ENCODE peak calls at places on chromosomes 12 and 14, in six cellular contexts. R, G, S, M, B and F are unnamed samples.

GRCh38 chr12:88388566-88389269 is 191.6 kb downstream of the KITLG start:
- DNase-seq in G (peak), M (no peak), S (no peak), B (no peak), R (no peak), F (peak)

GRCh38 chr12:14960548-14961465 is 594 bp downstream of the ARHGDIB start:
- DNase-seq in B (peak), G (peak), S (peak), R (peak), M (no peak), F (peak)

GRCh38 chr12:6141048-6141447 is 16.6 kb upstream of the VWF start:
- DNase-seq in G (no peak), S (no peak), B (no peak), R (peak), M (no peak), F (peak)

GRCh38 chr12:23006413-23006812 is 381.4 kb downstream of the ETNK1 start:
- DNase-seq in M (no peak), B (no peak), S (no peak), G (no peak), R (no peak), F (no peak)

GRCh38 chr12:109518820-109519665 is 41.6 kb downstream of the UBE3B start:
- DNase-seq in B (peak), S (peak), M (peak), G (peak), R (peak), F (peak)

GRCh38 chr14:23577004-23577681 is 1.4 kb downstream of the JPH4 start:
- DNase-seq in R (peak), S (peak), B (no peak), M (peak), G (no peak), F (no peak)

GRCh38 chr12:44372259-44372658 is 503.9 kb downstream of the NELL2 start:
- DNase-seq in G (peak), B (peak), M (no peak), S (no peak), R (no peak), F (no peak)

GRCh38 chr12:24487606-24488005 is 461.3 kb downstream of the BCAT1 start:
- DNase-seq in B (peak), S (no peak), M (no peak), G (no peak), R (no peak), F (no peak)

GRCh38 chr12:89225401-89225800 is 126.9 kb downstream of the DUSP6 start:
- DNase-seq in G (peak), S (no peak), R (peak), B (peak), M (no peak), F (peak)

GRCh38 chr14:85527458-85527857 is 2.5 kb upstream of the FLRT2 start:
- DNase-seq in G (no peak), S (no peak), M (no peak), B (no peak), R (no peak), F (no peak)

GRCh38 chr12:11728154-11728755 is 78.8 kb downstream of the ETV6 start:
- DNase-seq in S (peak), M (no peak), R (no peak), G (no peak), B (no peak), F (no peak)

GRCh38 chr14:73770977-73771847 is 57.0 kb upstream of the PNMA1 start:
- DNase-seq in R (no peak), S (no peak), G (no peak), B (no peak), M (no peak), F (no peak)

GRCh38 chr12:86137936-86138335 is 118.3 kb downstream of the MGAT4C start:
- DNase-seq in R (no peak), B (peak), S (no peak), M (no peak), G (peak), F (no peak)

GRCh38 chr12:37545759-37546158 is 770.8 kb upstream of the ALG10B start:
- DNase-seq in M (no peak), R (no peak), B (no peak), G (no peak), S (no peak), F (no peak)

GRCh38 chr12:14910090-14910915 is 24.6 kb upstream of the MGP start:
- DNase-seq in M (no peak), S (no peak), R (peak), G (peak), B (peak), F (peak)

GRCh38 chr14:91170504-91171121 is 56.7 kb downstream of the DGLUCY start:
- DNase-seq in G (no peak), S (peak), M (no peak), B (peak), R (no peak), F (no peak)

GRCh38 chr12:53776872-53777271 is 25.1 kb upstream of the CISTR start:
- DNase-seq in B (no peak), G (no peak), S (no peak), M (no peak), R (no peak), F (no peak)

GRCh38 chr14:56244138-56244789 is 126.1 kb downstream of the PELI2 start:
- DNase-seq in G (no peak), R (no peak), B (peak), M (no peak), S (no peak), F (peak)

GRCh38 chr14:53870997-53871396 is 85.6 kb downstream of the BMP4 start:
- DNase-seq in R (no peak), G (no peak), M (no peak), S (no peak), B (no peak), F (no peak)

GRCh38 chr14:73724696-73725095 is 10.5 kb upstream of the PNMA1 start:
- DNase-seq in M (no peak), R (no peak), S (no peak), B (no peak), G (no peak), F (no peak)

GRCh38 chr12:65561798-65562382 is 262.4 kb upstream of the HMGA2 start:
- DNase-seq in S (no peak), G (peak), R (peak), B (peak), M (no peak), F (peak)

GRCh38 chr12:1720494-1720893 is 29.6 kb downstream of the ADIPOR2 start:
- DNase-seq in B (no peak), M (no peak), R (no peak), S (no peak), G (no peak), F (no peak)

GRCh38 chr12:96810057-96810456 is 97.0 kb upstream of the NEDD1 start:
- DNase-seq in M (no peak), G (no peak), R (no peak), S (no peak), B (no peak), F (no peak)

GRCh38 chr12:92561543-92561899 is 141.3 kb upstream of the PLEKHG7 start:
- DNase-seq in B (peak), G (peak), S (peak), M (no peak), R (no peak), F (no peak)

GRCh38 chr14:28766505-28767238 is at the start of gene FOXG1:
- DNase-seq in G (no peak), S (no peak), B (peak), R (peak), M (peak), F (no peak)

GRCh38 chr12:21710944-21711343 is 53.3 kb upstream of the LDHB start:
- DNase-seq in M (no peak), S (no peak), B (no peak), R (no peak), G (no peak), F (no peak)